ENCODE peak calls at places on chromosomes 6 and 20, in five cellular contexts. H is BE2C, R is sigmoid colon, O is right cardiac atrium, L is pancreas. B is an unnamed sample. For H3K4me1, the result is how much of the 10 kb centered on the place peaks cover.

GRCh38 chr6:110897433-110897832 is 22.8 kb downstream of the AMD1 start:
- DNase-seq in L (no peak), R (no peak), H (no peak), O (no peak), B (no peak)

GRCh38 chr6:154822947-154823558 is 89.8 kb downstream of the SCAF8 start:
- DNase-seq in O (no peak), R (no peak), L (no peak), H (no peak), B (no peak)

GRCh38 chr6:56364482-56365313 is 117.3 kb upstream of the COL21A1 start:
- DNase-seq in R (no peak), H (peak), L (no peak), O (no peak), B (no peak)

GRCh38 chr6:66127061-66127460 is 420.0 kb upstream of the EYS start:
- DNase-seq in L (no peak), O (no peak), R (no peak), H (no peak), B (no peak)

GRCh38 chr6:26322645-26323482 is 42.1 kb upstream of the BTN3A2 start:
- DNase-seq in H (peak), R (no peak), L (no peak), O (no peak), B (no peak)

GRCh38 chr20:35621560-35621946 is 5.9 kb downstream of the SPAG4 start:
- DNase-seq in O (no peak), L (no peak), H (no peak), R (no peak), B (no peak)

GRCh38 chr20:47175501-47175900 is 181.0 kb downstream of the ZMYND8 start:
- DNase-seq in H (no peak), R (no peak), L (no peak), O (no peak), B (no peak)

GRCh38 chr6:125104425-125104824 is 49.1 kb upstream of the TPD52L1 start:
- DNase-seq in O (no peak), H (no peak), R (no peak), L (no peak), B (no peak)

GRCh38 chr6:27091661-27092315 is 155.7 kb upstream of the PRSS16 start:
- DNase-seq in O (no peak), L (no peak), R (no peak), H (peak), B (no peak)

GRCh38 chr20:47150403-47151152 is 205.9 kb downstream of the ZMYND8 start:
- DNase-seq in H (peak), L (no peak), R (peak), O (peak), B (no peak)

GRCh38 chr20:25739615-25740320 is 43.1 kb upstream of the ZNF337 start:
- DNase-seq in R (no peak), H (no peak), O (no peak), L (no peak), B (no peak)

GRCh38 chr6:122392564-122393338 is 6.7 kb upstream of the HSF2 start:
- DNase-seq in H (no peak), O (no peak), L (no peak), R (no peak), B (no peak)

GRCh38 chr6:2853766-2854393 is 12.2 kb upstream of the SERPINB1 start:
- DNase-seq in H (no peak), R (no peak), L (no peak), O (no peak), B (no peak)

GRCh38 chr6:145155873-145156782 is 579.2 kb downstream of the EPM2A start:
- DNase-seq in H (no peak), R (no peak), O (no peak), L (no peak), B (no peak)

GRCh38 chr6:157258878-157259277 is 64.4 kb downstream of the TMEM242 start:
- DNase-seq in L (no peak), O (no peak), R (no peak), H (no peak), B (no peak)

GRCh38 chr6:127921982-127922381 is 21.1 kb upstream of the THEMIS start:
- DNase-seq in L (no peak), H (no peak), O (no peak), R (no peak), B (no peak)

GRCh38 chr6:2478200-2478599 is 232.8 kb upstream of the GMDS start:
- DNase-seq in H (no peak), L (no peak), O (peak), R (no peak), B (no peak)

GRCh38 chr6:71886184-71887005 is at the start of gene RIMS1:
- DNase-seq in L (peak), R (peak), H (peak), O (peak), B (no peak)

GRCh38 chr20:48879609-48880008 is 41.9 kb upstream of the ARFGEF2 start:
- DNase-seq in R (no peak), L (no peak), H (peak), O (no peak), B (peak)

GRCh38 chr6:157045831-157046454 is 268.8 kb downstream of the ARID1B start:
- DNase-seq in O (no peak), R (no peak), H (peak), L (no peak), B (no peak)

GRCh38 chr6:29892696-29893095 is 49.6 kb upstream of the HLA-A start:
- DNase-seq in R (no peak), O (no peak), L (no peak), H (no peak), B (no peak)

GRCh38 chr6:97445406-97445805 is 162.4 kb upstream of the MMS22L start:
- DNase-seq in L (no peak), O (no peak), H (no peak), R (no peak), B (no peak)

GRCh38 chr6:69792292-69792691 is 4.5 kb downstream of the LMBRD1 start:
- DNase-seq in R (no peak), O (no peak), L (no peak), H (no peak), B (no peak)

GRCh38 chr6:82980086-82980485 is 85.6 kb downstream of the UBE3D start:
- DNase-seq in R (no peak), H (no peak), O (no peak), L (no peak), B (no peak)

GRCh38 chr20:50844430-50845100 is 49.7 kb downstream of the BCAS4 start:
- DNase-seq in R (no peak), L (no peak), O (no peak), H (no peak), B (peak)

GRCh38 chr6:158506577-158506976 is 53.3 kb upstream of the TMEM181 start:
- DNase-seq in R (no peak), L (no peak), H (peak), O (no peak), B (no peak)

GRCh38 chr20:61267241-61267640 is 15.2 kb downstream of the CDH4 start:
- DNase-seq in L (no peak), R (no peak), O (no peak), H (no peak), B (no peak)

GRCh38 chr6:4377635-4378034 is 242.3 kb upstream of the ECI2 start:
- DNase-seq in O (no peak), L (no peak), R (no peak), H (no peak), B (no peak)

GRCh38 chr20:34037121-34037520 is 43.4 kb downstream of the RALY start:
- DNase-seq in H (no peak), O (peak), L (no peak), R (no peak), B (no peak)

GRCh38 chr6:28682542-28682941 is 156.9 kb downstream of the GPX5 start:
- DNase-seq in L (no peak), H (no peak), O (no peak), R (no peak), B (no peak)

GRCh38 chr20:44203161-44203560 is 7.4 kb downstream of the OSER1 start:
- DNase-seq in R (no peak), O (no peak), L (no peak), H (no peak), B (no peak)

DNA sequence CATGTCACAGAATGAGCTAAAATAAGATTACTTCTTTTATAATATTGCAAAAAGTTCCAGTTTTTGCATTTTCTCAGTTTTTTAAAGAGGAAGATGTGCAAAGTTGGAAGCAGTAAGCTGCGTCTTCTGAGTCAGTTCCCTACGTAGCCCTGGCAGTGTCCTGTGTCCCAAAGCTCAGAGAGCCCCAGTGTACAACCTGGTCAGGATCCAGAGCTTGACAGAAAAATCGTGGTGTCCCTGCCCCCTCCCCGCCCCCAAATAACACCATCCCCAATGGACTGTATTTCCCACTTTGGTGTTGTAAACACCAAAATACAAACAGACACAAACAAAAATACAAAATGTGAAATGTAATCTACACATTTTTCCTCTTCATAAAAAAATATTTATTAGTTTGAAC is 4.6 kb downstream of the SLC2A4RG start:
- DNase-seq in H (no peak), R (no peak), O (no peak), L (no peak), B (peak)
- H3K4me1 ChIP-seq in H (under half), R (under half), O (under half), L (under half), B (under half)

DNA sequence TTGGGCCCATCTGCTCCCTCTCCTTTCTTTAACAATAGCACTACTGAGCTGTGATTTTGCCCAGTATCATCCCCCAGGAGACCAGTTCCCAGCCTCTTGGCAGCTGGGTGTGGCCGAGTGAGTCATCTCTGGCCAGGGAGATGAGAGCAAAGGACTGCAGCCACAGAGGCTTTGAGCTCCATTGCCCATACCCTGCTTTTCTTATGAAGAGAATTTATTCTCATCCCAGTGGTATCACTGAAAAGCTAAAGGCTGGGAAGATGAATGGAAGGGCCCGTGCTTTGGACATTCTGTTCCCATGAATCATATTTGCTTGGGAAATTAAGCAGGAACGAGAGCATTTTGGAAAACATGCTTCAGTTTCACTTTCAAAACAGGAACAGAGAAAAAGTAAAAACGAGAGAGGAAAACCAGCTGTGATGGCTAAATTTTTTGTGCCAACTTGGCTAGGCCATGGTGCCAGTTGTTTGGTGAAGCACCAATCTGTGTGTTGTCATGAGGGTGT is 14.9 kb downstream of the CST3 start:
- DNase-seq in O (peak), L (no peak), R (peak), H (peak), B (no peak)
- H3K4me3 ChIP-seq in O (peak), L (no peak), R (peak), H (peak), B (peak)

GRCh38 chr6:6713660-6714446 is 125.3 kb downstream of the LY86 start:
- DNase-seq in R (peak), H (no peak), L (no peak), O (peak), B (no peak)
- H3K4me1 ChIP-seq in R (under half), H (under half), L (under half), O (under half), B (under half)

DNA sequence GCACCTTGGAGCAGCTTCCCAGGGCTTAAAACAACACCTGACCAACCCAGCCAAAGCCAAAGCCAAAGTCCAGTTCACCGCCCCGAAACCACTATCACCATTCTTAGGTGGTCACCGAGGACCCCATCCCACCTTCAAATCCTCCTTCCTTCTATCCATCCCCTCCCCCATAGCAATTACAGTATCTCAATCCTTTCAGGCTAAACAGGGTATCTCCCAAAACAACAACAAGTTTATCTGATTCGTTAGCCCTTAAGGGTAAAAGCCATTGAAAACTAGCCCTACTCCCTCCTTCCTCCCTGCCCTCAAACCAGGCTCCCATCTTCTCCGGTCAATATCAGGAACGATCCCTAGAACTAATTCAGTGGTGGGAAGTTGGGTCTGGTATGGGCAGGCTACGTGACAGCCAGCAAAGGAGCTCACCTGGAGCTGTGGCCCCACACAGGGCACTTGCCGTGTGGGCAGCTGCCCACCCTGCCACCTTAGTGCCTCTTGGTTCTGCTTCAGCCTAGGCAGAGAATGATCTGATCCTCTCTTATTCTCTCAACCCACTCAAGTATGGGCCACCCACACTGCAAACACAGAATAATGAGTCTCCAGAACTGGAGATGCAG is 2.0 kb downstream of the ARHGAP18 start:
- DNase-seq in R (no peak), H (no peak), O (no peak), L (no peak), B (no peak)
- H3K4me3 ChIP-seq in R (no peak), H (no peak), O (peak), L (peak), B (peak)

DNA sequence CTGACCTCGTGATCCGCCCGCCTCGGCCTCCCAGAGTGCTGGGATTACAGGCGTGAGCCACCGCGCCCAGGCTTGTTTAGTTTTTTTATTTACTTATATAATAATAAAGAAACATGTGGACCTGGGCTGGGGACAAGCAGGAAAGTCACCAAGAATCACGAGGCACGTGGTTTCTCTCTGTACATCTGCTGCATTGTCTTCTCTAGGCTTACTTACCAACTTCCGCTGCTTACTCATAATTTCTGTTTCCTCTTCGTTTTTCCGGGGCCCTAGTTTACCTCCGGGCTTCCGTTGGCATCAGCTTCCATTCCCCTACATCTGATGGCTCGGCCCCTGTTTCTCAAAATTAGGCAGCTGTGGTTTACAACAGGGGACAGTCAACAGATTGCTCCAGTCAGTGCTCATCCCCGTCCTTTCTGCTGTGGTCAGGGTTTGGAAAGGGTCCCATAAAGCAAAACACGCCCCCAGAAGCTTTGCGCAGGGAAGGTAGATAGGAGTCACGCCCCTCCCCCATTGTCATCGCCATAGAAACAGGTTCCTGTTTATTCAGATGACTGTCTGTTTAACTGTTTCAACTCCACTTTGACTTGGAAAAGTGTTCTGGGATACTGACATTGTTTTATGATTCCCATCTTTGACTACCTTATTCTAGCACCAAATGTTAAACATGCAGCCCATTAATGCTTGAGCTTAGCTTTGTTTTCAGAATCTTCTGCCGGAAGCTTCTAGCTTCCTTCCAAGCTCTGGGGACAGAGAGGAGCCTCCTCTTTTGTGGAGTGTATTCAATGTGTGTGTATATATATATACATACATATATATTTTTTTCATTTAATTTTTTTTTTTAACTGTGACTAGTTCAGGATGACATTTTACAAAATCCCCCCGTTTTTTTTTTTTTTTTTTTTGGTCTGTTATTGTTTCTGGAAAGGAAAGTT is 32.0 kb upstream of the TXLNB start:
- DNase-seq in L (no peak), R (peak), O (peak), H (peak), B (no peak)
- H3K4me1 ChIP-seq in L (under half), R (under half), O (under half), H (under half), B (under half)

GRCh38 chr6:150897400-150897943 is 32.0 kb downstream of the MTHFD1L start:
- DNase-seq in L (no peak), O (no peak), H (no peak), R (peak), B (no peak)

GRCh38 chr6:150895898-150896632 is 30.6 kb downstream of the MTHFD1L start:
- DNase-seq in O (no peak), L (no peak), R (peak), H (no peak), B (no peak)

GRCh38 chr6:150891886-150892485 is 26.5 kb downstream of the MTHFD1L start:
- DNase-seq in H (peak), R (peak), L (peak), O (peak), B (no peak)

GRCh38 chr6:150894935-150895686 is 29.6 kb downstream of the MTHFD1L start:
- DNase-seq in O (no peak), H (peak), R (peak), L (no peak), B (no peak)

DNA sequence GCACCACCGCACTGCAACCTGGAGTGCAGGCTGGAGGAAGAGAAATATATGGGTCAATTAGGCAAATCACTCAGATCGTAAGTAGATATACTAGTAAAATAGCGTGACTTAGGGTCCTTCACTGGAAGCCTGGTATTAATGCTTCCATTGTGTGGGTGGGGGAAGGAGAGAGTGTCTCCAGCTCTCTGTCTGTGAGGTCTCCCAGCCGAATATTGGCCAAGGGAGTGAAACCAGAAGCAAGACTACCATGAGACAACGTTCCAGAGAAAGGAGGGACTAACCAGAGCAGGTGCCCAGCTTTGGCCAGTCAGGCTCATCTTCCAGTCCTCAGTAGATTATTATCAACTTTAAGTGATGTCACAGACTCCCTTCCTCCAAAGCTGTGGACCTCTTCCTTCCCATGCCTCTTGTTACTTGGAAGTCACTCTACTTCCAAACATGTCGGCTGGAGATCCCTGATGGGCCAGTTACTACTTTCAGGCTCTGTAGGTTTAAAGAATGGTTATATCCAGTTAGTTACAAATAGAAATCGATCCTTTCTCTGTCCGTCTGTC is 28.8 kb downstream of the MTHFD1L start:
- DNase-seq in L (no peak), O (no peak), H (peak), R (no peak), B (no peak)
- H3K4me3 ChIP-seq in L (no peak), O (no peak), H (peak), R (no peak), B (no peak)

GRCh38 chr20:59006864-59007757 is at the start of gene CTSZ:
- DNase-seq in L (peak), H (no peak), O (peak), R (peak), B (peak)
- H3K4me1 ChIP-seq in L (under half), H (under half), O (under half), R (under half), B (under half)

DNA sequence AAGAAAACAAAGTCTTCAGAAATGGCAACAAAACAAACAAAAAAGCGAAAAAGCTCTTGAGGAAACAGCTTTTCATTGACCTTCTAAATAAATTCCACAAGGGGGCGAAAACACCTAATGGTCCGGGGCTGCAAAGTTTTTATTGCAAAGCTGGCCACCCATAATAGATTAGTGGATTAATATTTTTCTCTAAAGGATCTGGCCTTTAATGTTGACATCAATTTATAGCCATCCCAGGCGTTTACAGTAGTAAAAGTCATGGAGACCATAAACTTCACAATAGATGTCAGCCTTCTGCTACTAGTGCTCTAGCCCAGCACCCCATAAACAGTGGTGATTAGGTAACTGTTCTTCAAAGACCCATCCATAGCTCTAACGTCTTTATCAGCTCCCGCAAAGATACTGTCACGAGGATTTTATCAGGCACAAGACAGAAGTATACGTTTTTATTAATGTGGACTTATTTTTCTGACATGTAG is 4.8 kb downstream of the CITED2 start:
- DNase-seq in O (no peak), H (no peak), L (no peak), R (no peak), B (no peak)
- H3K4me3 ChIP-seq in O (no peak), H (no peak), L (no peak), R (peak), B (no peak)

B was measured in RWPE2.